ENCODE peak calls at places on chromosomes 1 and 21, in five cellular contexts. X, T, J, W and M are unnamed samples.

GRCh38 chr1:7628273-7628672 is 142.8 kb upstream of the VAMP3 start:
- DNase-seq in X (no peak), T (no peak), J (no peak), W (no peak), M (no peak)

GRCh38 chr1:247322437-247322836 is 9.2 kb downstream of the ZNF496 start:
- DNase-seq in X (no peak), T (no peak), J (no peak), W (no peak), M (no peak)

GRCh38 chr1:154970631-154971340 is at the start of gene SHC1:
- DNase-seq in X (peak), T (no peak), J (peak), W (peak), M (peak)

GRCh38 chr1:221141606-221142285 is 262.5 kb downstream of the HLX start:
- DNase-seq in X (no peak), T (no peak), J (no peak), W (no peak), M (no peak)

GRCh38 chr1:55064861-55065263 is 25.5 kb downstream of the PCSK9 start:
- DNase-seq in X (no peak), T (no peak), J (no peak), W (no peak), M (no peak)

GRCh38 chr1:180248731-180249681 is 18.9 kb downstream of the LHX4 start:
- DNase-seq in X (peak), T (no peak), J (peak), W (peak), M (no peak)

GRCh38 chr1:229579101-229579651 is 20.7 kb upstream of the ABCB10 start:
- DNase-seq in X (no peak), T (peak), J (peak), W (no peak), M (no peak)

GRCh38 chr1:32339363-32339978 is 3.4 kb upstream of the MARCKSL1 start:
- DNase-seq in X (no peak), T (no peak), J (no peak), W (no peak), M (no peak)

GRCh38 chr1:100597069-100597741 is 59.3 kb downstream of the GPR88 start:
- DNase-seq in X (no peak), T (no peak), J (peak), W (no peak), M (no peak)

GRCh38 chr21:41816583-41817165 is 49.8 kb upstream of the RIPK4 start:
- DNase-seq in X (peak), T (no peak), J (peak), W (peak), M (no peak)

GRCh38 chr1:199490804-199491527 is 536.5 kb upstream of the NR5A2 start:
- DNase-seq in X (no peak), T (no peak), J (peak), W (no peak), M (no peak)

GRCh38 chr21:18245493-18245967 is 897 bp downstream of the CHODL start:
- DNase-seq in X (peak), T (no peak), J (peak), W (no peak), M (peak)

GRCh38 chr1:86356247-86356646 is 39.9 kb downstream of the ODF2L start:
- DNase-seq in X (no peak), T (no peak), J (no peak), W (no peak), M (peak)

GRCh38 chr1:207937204-207937603 is 26.3 kb upstream of the CD34 start:
- DNase-seq in X (no peak), T (no peak), J (no peak), W (no peak), M (no peak)

GRCh38 chr1:201450721-201451291 is 18.2 kb downstream of the PHLDA3 start:
- DNase-seq in X (no peak), T (no peak), J (peak), W (no peak), M (no peak)

GRCh38 chr1:86395771-86396502 is at the start of gene ODF2L:
- DNase-seq in X (peak), T (peak), J (peak), W (peak), M (peak)

GRCh38 chr1:119762953-119763352 is 5.8 kb downstream of the HMGCS2 start:
- DNase-seq in X (no peak), T (no peak), J (no peak), W (no peak), M (no peak)

GRCh38 chr1:51048021-51048420 is 54.0 kb upstream of the C1orf185 start:
- DNase-seq in X (no peak), T (no peak), J (no peak), W (no peak), M (no peak)

GRCh38 chr1:89790592-89790991 is 30.2 kb upstream of the LRRC8D start:
- DNase-seq in X (no peak), T (no peak), J (no peak), W (no peak), M (no peak)

GRCh38 chr1:66527688-66528087 is 6.3 kb upstream of the SGIP1 start:
- DNase-seq in X (no peak), T (no peak), J (no peak), W (no peak), M (no peak)

GRCh38 chr1:53654216-53655210 is 84.5 kb downstream of the GLIS1 start:
- DNase-seq in X (no peak), T (no peak), J (no peak), W (no peak), M (no peak)

GRCh38 chr21:15282666-15283065 is 217.9 kb upstream of the NRIP1 start:
- DNase-seq in X (no peak), T (no peak), J (no peak), W (no peak), M (no peak)

GRCh38 chr1:13642306-13643004 is 57.5 kb upstream of the PRDM2 start:
- DNase-seq in X (no peak), T (no peak), J (no peak), W (no peak), M (no peak)

GRCh38 chr21:36075171-36075570 is 5.3 kb downstream of the CBR1 start:
- DNase-seq in X (no peak), T (no peak), J (no peak), W (no peak), M (no peak)

GRCh38 chr1:56435434-56436337 is 143.7 kb downstream of the PLPP3 start:
- DNase-seq in X (no peak), T (no peak), J (no peak), W (no peak), M (no peak)

GRCh38 chr21:45004481-45005263 is 64.8 kb downstream of the SLX9 start:
- DNase-seq in X (no peak), T (no peak), J (no peak), W (peak), M (no peak)

GRCh38 chr21:36509966-36510742 is 30.2 kb upstream of the CLDN14 start:
- DNase-seq in X (no peak), T (no peak), J (no peak), W (no peak), M (peak)

GRCh38 chr1:168261390-168261789 is 19.3 kb upstream of the TBX19 start:
- DNase-seq in X (no peak), T (no peak), J (no peak), W (no peak), M (no peak)

GRCh38 chr1:54885863-54886723 is 902 bp downstream of the DHCR24 start:
- DNase-seq in X (peak), T (no peak), J (peak), W (peak), M (peak)

GRCh38 chr1:21865609-21865942 is 53.5 kb downstream of the LDLRAD2 start:
- DNase-seq in X (no peak), T (no peak), J (no peak), W (no peak), M (no peak)

GRCh38 chr1:206066479-206067171 is 13.7 kb downstream of the RHEX start:
- DNase-seq in X (peak), T (no peak), J (no peak), W (peak), M (no peak)

GRCh38 chr21:29649370-29649963 is 290.3 kb downstream of the GRIK1 start:
- DNase-seq in X (no peak), T (no peak), J (no peak), W (peak), M (no peak)

GRCh38 chr1:15354580-15354965 is 55.1 kb upstream of the EFHD2 start:
- DNase-seq in X (no peak), T (no peak), J (no peak), W (no peak), M (no peak)

GRCh38 chr1:44819594-44820327 is 11.4 kb downstream of the BTBD19 start:
- DNase-seq in X (peak), T (peak), J (peak), W (peak), M (peak)

GRCh38 chr1:204377800-204378608 is 18.3 kb upstream of the PLEKHA6 start:
- DNase-seq in X (peak), T (no peak), J (peak), W (peak), M (peak)
- TF ChIP-seq JUND in X (no peak), T (no peak), J (no peak), W (no peak), M (no peak)

GRCh38 chr1:118143136-118143535 is 41.9 kb downstream of the SPAG17 start:
- DNase-seq in X (no peak), T (no peak), J (no peak), W (no peak), M (no peak)
- TF ChIP-seq JUND in X (no peak), T (no peak), J (no peak), W (no peak), M (no peak)

DNA sequence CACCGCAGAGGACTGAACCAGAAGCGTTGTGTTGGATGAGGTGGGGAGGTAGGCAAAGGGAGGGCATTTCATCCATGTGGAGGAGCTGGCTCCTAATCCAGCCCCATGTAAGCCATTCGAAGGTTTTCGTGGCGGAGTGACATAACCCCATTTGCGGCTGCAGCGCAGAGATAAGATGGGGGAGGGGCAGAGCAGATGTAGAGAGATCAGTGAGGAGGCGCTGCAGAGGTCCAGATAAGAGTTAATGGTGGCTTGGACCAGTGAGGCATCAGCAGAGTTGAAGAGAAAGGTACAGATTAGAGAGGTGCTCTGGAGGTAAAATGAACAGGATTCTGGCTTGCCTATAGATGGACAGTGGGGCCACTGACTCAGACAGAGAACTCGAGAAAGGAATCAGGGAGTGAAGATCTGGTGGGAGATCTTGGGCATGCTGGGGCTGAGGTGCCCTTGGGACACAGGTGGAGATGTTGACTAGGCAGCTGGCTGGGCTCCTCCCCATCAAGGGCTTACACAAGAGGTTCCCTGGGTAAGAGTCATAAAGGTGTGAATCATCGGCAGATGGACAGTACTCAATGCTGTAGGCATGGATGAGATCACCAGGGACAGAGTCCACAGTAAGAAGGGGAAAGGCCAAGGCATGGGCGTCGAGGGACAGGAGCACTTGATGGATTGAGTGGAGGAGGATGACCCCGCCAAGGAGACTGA is 7.8 kb upstream of the PTPRF start:
- DNase-seq in X (no peak), T (no peak), J (no peak), W (peak), M (peak)
- TF ChIP-seq JUND in X (no peak), T (no peak), J (peak), W (peak), M (no peak)

DNA sequence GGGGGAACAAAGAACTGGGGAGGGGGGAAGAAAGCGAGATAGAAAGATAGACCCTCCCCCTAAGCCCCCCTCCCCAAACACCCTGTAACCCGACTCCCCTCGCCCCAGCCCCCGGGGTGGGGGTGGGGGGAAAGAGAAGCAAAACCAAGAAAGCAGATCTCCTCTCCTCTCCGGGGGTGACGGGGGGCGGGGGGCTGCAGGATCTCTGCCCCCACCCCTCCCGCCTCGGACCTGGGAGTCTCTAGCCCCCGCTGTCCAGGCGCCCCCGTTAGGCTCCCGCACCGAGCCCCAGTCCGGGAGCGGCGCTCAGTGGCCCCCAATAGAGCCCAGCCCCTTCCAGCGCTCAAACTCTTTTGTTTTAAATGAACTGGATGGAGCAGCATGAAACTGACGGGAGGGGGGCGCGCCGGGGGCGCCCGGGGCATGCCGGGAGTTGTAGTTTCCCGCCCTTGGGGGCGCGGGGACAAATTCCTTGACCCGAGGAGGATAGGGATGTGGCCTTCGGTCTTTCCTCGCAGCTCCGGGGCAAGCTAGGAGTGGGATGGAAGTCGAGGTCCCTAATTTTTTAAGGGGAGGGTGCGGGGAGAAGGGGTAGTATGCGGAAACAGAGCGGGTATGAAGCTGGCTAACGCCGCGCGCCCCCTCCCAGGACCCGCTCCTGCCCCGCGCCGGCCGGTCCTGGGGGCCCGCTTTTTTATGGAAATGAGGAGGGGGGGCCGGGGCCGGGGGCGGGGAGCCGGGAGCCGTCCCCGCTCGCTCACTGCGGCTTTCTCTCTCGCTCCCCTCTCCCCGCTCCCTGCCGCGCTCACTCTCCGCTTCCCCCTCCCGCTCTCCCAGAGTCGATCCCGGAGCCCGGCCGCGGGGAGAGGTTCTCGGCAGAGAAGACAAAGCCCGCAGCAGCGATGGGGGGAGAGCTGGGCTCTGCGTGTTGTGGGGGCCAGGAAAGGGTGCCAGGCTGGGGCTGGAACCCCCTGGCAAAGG is at the start of gene MEX3A:
- DNase-seq in X (peak), T (no peak), J (peak), W (peak), M (peak)
- TF ChIP-seq JUND in X (no peak), T (no peak), J (no peak), W (peak), M (no peak)

GRCh38 chr1:26281971-26282693 is 2.2 kb downstream of the SH3BGRL3 start:
- DNase-seq in X (peak), T (no peak), J (no peak), W (peak), M (no peak)
- TF ChIP-seq JUND in X (no peak), T (no peak), J (no peak), W (no peak), M (no peak)

GRCh38 chr1:75732703-75733102 is 8.2 kb downstream of the ACADM start:
- DNase-seq in X (no peak), T (no peak), J (no peak), W (no peak), M (no peak)

GRCh38 chr1:75730432-75730831 is 5.9 kb downstream of the ACADM start:
- DNase-seq in X (no peak), T (no peak), J (no peak), W (no peak), M (no peak)

GRCh38 chr1:75736016-75736415 is 11.5 kb downstream of the ACADM start:
- DNase-seq in X (no peak), T (no peak), J (no peak), W (no peak), M (no peak)

GRCh38 chr1:75731881-75732280 is 7.4 kb downstream of the ACADM start:
- DNase-seq in X (no peak), T (no peak), J (no peak), W (no peak), M (no peak)

GRCh38 chr1:75733661-75734060 is 9.2 kb downstream of the ACADM start:
- DNase-seq in X (no peak), T (no peak), J (no peak), W (no peak), M (no peak)
- TF ChIP-seq JUND in X (no peak), T (no peak), J (no peak), W (no peak), M (no peak)

GRCh38 chr1:182633657-182634281 is 29.6 kb upstream of the RGS16 start:
- DNase-seq in X (no peak), T (no peak), J (peak), W (no peak), M (peak)
- TF ChIP-seq JUND in X (no peak), T (no peak), J (no peak), W (no peak), M (peak)

GRCh38 chr1:108897865-108898720 is 21.3 kb downstream of the GPSM2 start:
- DNase-seq in X (no peak), T (no peak), J (peak), W (no peak), M (peak)
- TF ChIP-seq JUND in X (no peak), T (no peak), J (no peak), W (no peak), M (no peak)